ENCODE peak calls at places on chromosome 10, in four cellular contexts. I is Peyer's patch, J is hepatocyte, G is aorta. E is an unnamed sample.

GRCh38 chr10:22997102-22997501 is 69.2 kb downstream of the ARMC3 start:
- DNase-seq in J (no peak), I (no peak), G (no peak), E (no peak)

GRCh38 chr10:21336476-21337170 is 188.9 kb downstream of the SKIDA1 start:
- DNase-seq in I (no peak), G (peak; percentile 74), J (peak; percentile 86), E (no peak)

GRCh38 chr10:28652101-28652500 is 25.2 kb upstream of the BAMBI start:
- DNase-seq in I (no peak), J (no peak), G (no peak), E (no peak)

GRCh38 chr10:88791924-88792323 is 10.6 kb upstream of the LIPM start:
- DNase-seq in I (no peak), G (no peak), J (peak; percentile 24), E (peak; percentile 44)

GRCh38 chr10:114694062-114694461 is 36.0 kb upstream of the ABLIM1 start:
- DNase-seq in J (no peak), I (no peak), G (no peak), E (peak; percentile 17)

GRCh38 chr10:130027716-130028464 is 63.8 kb upstream of the EBF3 start:
- DNase-seq in I (no peak), J (peak; percentile 22), G (no peak), E (peak; percentile 43)

GRCh38 chr10:14652067-14652466 is 122.6 kb downstream of the FAM107B start:
- DNase-seq in J (peak; percentile 42), I (no peak), G (no peak), E (no peak)

GRCh38 chr10:87750817-87751216 is 67.2 kb downstream of the ATAD1 start:
- DNase-seq in G (no peak), I (no peak), J (no peak), E (no peak)

GRCh38 chr10:88129013-88129412 is 265.6 kb downstream of the PTEN start:
- DNase-seq in I (no peak), G (no peak), J (no peak), E (no peak)

GRCh38 chr10:45418859-45419672 is 45.0 kb downstream of the ALOX5 start:
- DNase-seq in G (peak; percentile 85), I (peak; percentile 76), J (peak; percentile 76), E (peak; percentile 16)

GRCh38 chr10:114632869-114633715 is 25.0 kb downstream of the ABLIM1 start:
- DNase-seq in J (peak; percentile 88), G (peak; percentile 61), I (no peak), E (no peak)

GRCh38 chr10:85598646-85599045 is 767.9 kb downstream of the GRID1 start:
- DNase-seq in I (no peak), J (no peak), G (no peak), E (no peak)

GRCh38 chr10:79384773-79385391 is 37.6 kb downstream of the PPIF start:
- DNase-seq in I (no peak), J (no peak), G (no peak), E (no peak)

GRCh38 chr10:91034494-91035157 is 113.7 kb upstream of the ANKRD1 start:
- DNase-seq in G (peak; percentile 91), J (peak; percentile 56), I (no peak), E (no peak)

GRCh38 chr10:56911906-56912480 is 550.9 kb upstream of the ZWINT start:
- DNase-seq in J (no peak), I (no peak), G (no peak), E (no peak)

GRCh38 chr10:44242091-44242490 is 142.8 kb downstream of the CXCL12 start:
- DNase-seq in J (no peak), I (no peak), G (no peak), E (no peak)

GRCh38 chr10:79393221-79393923 is 46.1 kb downstream of the PPIF start:
- DNase-seq in I (no peak), J (no peak), G (peak; percentile 30), E (no peak)

GRCh38 chr10:110429301-110429700 is 68.4 kb upstream of the DUSP5 start:
- DNase-seq in G (no peak), I (no peak), J (no peak), E (no peak)

GRCh38 chr10:8056891-8057331 is 2.4 kb downstream of the GATA3 start:
- DNase-seq in J (no peak), G (no peak), I (peak; percentile 35), E (peak; percentile 42)

GRCh38 chr10:86355571-86356038 is 11.0 kb downstream of the GRID1 start:
- DNase-seq in G (peak; percentile 88), J (no peak), I (peak; percentile 52), E (no peak)

GRCh38 chr10:124701435-124701834 is 42.7 kb downstream of the FAM53B start:
- DNase-seq in J (no peak), G (peak; percentile 96), I (peak; percentile 54), E (no peak)

GRCh38 chr10:91551856-91552255 is 81.0 kb downstream of the PPP1R3C start:
- DNase-seq in G (no peak), I (no peak), J (peak; percentile 69), E (no peak)

GRCh38 chr10:132162021-132162531 is 24.7 kb upstream of the DPYSL4 start:
- DNase-seq in I (no peak), J (no peak), G (no peak), E (no peak)
- H3K4me1 ChIP-seq in I (no peaks in the 10 kb centered on the region), J (no peaks in the 10 kb centered on the region), G (no peaks in the 10 kb centered on the region), E (no peaks in the 10 kb centered on the region)

DNA sequence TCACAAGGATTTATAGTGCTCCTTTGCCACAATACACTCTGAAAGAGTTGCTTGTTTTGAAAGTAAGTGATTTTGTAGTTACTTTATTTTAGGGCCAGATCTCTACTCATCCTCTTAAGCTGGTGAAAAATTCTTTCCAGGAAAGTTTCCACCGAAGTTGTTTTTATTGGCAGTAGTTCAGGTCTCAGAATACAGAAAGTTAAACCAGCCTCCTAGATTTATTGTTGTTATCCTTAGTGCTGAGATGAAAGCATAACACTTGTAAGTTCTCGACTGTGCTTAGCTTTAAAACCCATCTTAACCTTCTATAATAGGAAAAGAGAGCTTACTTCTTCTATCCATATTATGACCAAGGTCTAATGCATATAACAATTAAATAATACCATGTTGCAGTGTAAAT is 5.5 kb downstream of the AP3M1 start:
- DNase-seq in G (no peak), I (no peak), J (peak; percentile 41), E (no peak)
- H3K27ac ChIP-seq in G (no peak overlapping the region), I (peak overlapping the region; percentile 24), J (no peak overlapping the region), E (no peak overlapping the region)

GRCh38 chr10:13542533-13542932 is 13.7 kb upstream of the BEND7 start:
- DNase-seq in I (no peak), G (no peak), J (no peak), E (no peak)

GRCh38 chr10:13535346-13535745 is 6.5 kb upstream of the BEND7 start:
- DNase-seq in G (no peak), J (no peak), I (no peak), E (no peak)

GRCh38 chr10:13536674-13537366 is 8.0 kb upstream of the BEND7 start:
- DNase-seq in J (peak; percentile 78), G (no peak), I (no peak), E (peak; percentile 63)
- H3K4me3 ChIP-seq in J (no peak overlapping the region), G (no peak overlapping the region), I (no peak overlapping the region), E (no peak overlapping the region)

DNA sequence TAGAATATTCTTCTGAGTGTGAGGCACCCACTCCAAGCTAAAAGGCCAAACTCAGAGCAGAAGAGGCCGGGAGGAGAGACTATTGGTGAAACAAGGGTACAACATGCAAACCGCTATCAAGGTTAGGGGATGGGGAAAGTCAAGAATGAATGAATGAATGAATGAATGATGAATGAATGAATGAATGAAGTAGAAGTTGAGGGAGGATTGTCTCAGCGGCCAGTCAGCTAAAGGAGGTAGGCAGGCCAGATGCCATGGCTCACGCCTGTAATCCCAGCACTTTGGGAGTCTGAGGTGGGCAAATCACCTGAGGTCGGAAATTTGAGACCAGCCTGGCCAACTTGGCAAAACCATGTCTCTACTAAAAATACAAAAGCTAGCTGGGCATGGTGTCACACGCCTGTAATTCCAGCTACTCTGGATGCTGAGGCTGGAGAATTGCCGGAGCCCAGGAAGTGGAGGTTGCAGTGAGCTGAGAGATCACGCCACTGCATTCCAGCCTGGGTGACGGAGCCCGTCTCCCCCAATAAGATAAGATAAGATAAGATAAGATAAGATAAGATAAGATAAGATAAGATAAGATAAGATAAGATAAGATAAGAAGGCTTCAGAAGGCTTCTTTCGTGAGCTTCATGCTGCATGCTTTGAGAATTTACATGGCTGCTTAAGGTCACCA is 250.8 kb downstream of the CCDC3 start:
- DNase-seq in J (no peak), G (peak; percentile 53), I (no peak), E (no peak)
- H3K4me1 ChIP-seq in J (peaks cover 10% of the 10 kb centered on the region), G (no peaks in the 10 kb centered on the region), I (no peaks in the 10 kb centered on the region), E (no peaks in the 10 kb centered on the region)

DNA sequence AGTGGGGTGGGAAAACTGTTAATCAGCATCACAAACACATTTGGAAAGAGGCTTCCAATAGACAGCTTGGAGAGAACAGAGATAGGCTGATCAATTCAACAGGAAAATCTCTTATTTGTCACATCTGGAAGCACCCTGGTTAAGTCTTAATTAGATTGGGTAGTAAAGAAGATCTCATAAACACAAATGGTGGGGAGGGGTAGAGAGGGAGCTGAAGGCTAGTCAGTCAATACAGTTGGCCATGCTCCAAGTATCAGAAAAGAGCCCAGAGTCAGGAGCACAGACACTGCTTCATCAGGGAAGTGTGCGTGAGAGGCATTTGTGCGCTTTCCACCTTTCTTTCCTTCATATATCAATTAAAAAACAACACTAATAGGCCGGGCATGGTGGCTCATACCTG is 130.5 kb downstream of the SORCS1 start:
- DNase-seq in I (no peak), J (no peak), G (no peak), E (no peak)
- H3K27ac ChIP-seq in I (no peak overlapping the region), J (no peak overlapping the region), G (no peak overlapping the region), E (no peak overlapping the region)

GRCh38 chr10:24255115-24255895 is 46.4 kb downstream of the KIAA1217 start:
- DNase-seq in G (no peak), J (peak; percentile 44), I (no peak), E (no peak)
- H3K4me3 ChIP-seq in G (no peak overlapping the region), J (no peak overlapping the region), I (no peak overlapping the region), E (no peak overlapping the region)

GRCh38 chr10:50883624-50884023 is 1.8 kb downstream of the A1CF start:
- DNase-seq in J (peak; percentile 26), I (no peak), G (no peak), E (peak; percentile 49)
- H3K4me1 ChIP-seq in J (peaks cover 7% of the 10 kb centered on the region), I (peaks cover 3% of the 10 kb centered on the region), G (no peaks in the 10 kb centered on the region), E (peaks cover 4% of the 10 kb centered on the region)